ENCODE peak calls at places on chromosomes 1 and 21, in six cellular contexts. B, L, M, U, A and I are unnamed samples.
A peak's percentile ranks its signal among the peaks of the same experiment; 100 is the strongest.

GRCh38 chr1:200351826-200352549 is 57.8 kb downstream of the ZNF281 start:
- DNase-seq in A (peak; percentile 46), U (no peak), L (peak; percentile 39), B (no peak), M (no peak), I (no peak)

GRCh38 chr1:232422098-232422497 is 207.8 kb downstream of the SIPA1L2 start:
- DNase-seq in B (no peak), L (no peak), A (no peak), M (no peak), U (no peak), I (no peak)

GRCh38 chr1:27299385-27300252 is 22.3 kb upstream of the TMEM222 start:
- DNase-seq in M (peak; percentile 93), L (no peak), A (peak; percentile 86), B (no peak), U (peak; percentile 53), I (no peak)

GRCh38 chr1:146051452-146051852 is 29.9 kb upstream of the HJV start:
- DNase-seq in M (no peak), A (no peak), L (peak; percentile 15), B (no peak), U (no peak), I (peak; percentile 83)

GRCh38 chr21:15645830-15646229 is 84.0 kb upstream of the USP25 start:
- DNase-seq in U (no peak), L (no peak), M (no peak), B (no peak), A (no peak), I (no peak)

GRCh38 chr1:227281371-227281770 is 36.9 kb downstream of the CDC42BPA start:
- DNase-seq in M (no peak), B (no peak), U (no peak), A (no peak), L (no peak), I (no peak)

GRCh38 chr1:114342376-114342775 is 168.6 kb downstream of the TRIM33 start:
- DNase-seq in L (peak; percentile 47), M (no peak), U (no peak), B (no peak), A (no peak), I (no peak)

GRCh38 chr1:157042852-157043251 is 2.7 kb downstream of the ARHGEF11 start:
- DNase-seq in L (no peak), A (no peak), U (no peak), B (no peak), M (no peak), I (no peak)

GRCh38 chr1:9494936-9495758 is 44.1 kb upstream of the SLC25A33 start:
- DNase-seq in U (peak; percentile 44), L (peak; percentile 57), B (peak; percentile 48), M (peak; percentile 61), A (no peak), I (peak; percentile 79)

GRCh38 chr1:178241057-178241456 is 147.2 kb downstream of the RASAL2 start:
- DNase-seq in A (no peak), M (no peak), L (no peak), B (no peak), U (no peak), I (no peak)

GRCh38 chr1:230117694-230118093 is 50.7 kb downstream of the GALNT2 start:
- DNase-seq in L (no peak), U (no peak), B (no peak), A (no peak), M (no peak), I (no peak)

GRCh38 chr1:230120949-230121381 is 53.9 kb downstream of the GALNT2 start:
- DNase-seq in A (no peak), M (no peak), B (no peak), U (peak; percentile 74), L (no peak), I (no peak)

GRCh38 chr1:230121950-230122349 is 54.9 kb downstream of the GALNT2 start:
- DNase-seq in L (no peak), A (no peak), B (no peak), U (peak; percentile 70), M (no peak), I (no peak)

GRCh38 chr1:230120289-230120948 is 53.4 kb downstream of the GALNT2 start:
- DNase-seq in B (no peak), L (no peak), A (peak; percentile 86), U (no peak), M (no peak), I (no peak)

DNA sequence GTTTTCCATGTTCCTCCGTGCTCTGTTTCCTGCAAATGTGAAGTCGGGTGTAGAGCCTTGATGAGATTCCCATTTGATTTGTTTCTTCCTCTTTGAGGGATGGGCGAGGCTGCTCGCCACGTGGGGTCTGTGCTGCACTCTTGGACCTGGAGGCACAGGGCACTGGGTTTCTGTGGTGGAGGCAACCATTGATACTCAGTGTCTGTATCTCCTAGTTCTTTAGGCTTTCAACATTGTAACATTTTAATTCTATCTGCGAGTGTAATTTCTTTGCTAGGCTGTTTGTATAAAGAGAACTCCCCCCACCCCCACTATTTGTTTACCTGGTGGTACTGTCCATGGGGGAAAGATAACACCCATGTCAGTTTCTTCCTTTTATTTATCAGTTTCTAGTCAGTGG is 52.3 kb downstream of the GALNT2 start:
- DNase-seq in B (no peak), U (no peak), L (no peak), A (no peak), M (peak; percentile 34), I (no peak)
- H3K4me3 ChIP-seq in B (no peak overlapping the region), U (no peak overlapping the region), L (no peak overlapping the region), A (no peak overlapping the region), M (no peak overlapping the region), I (no peak overlapping the region)

GRCh38 chr1:234430691-234431090 is 48.3 kb downstream of the TARBP1 start:
- DNase-seq in B (no peak), A (no peak), M (no peak), U (no peak), L (no peak), I (no peak)

GRCh38 chr1:234431255-234431654 is 47.7 kb downstream of the TARBP1 start:
- DNase-seq in M (no peak), B (no peak), U (no peak), A (no peak), L (no peak), I (no peak)

GRCh38 chr1:234427950-234428646 is 50.9 kb downstream of the TARBP1 start:
- DNase-seq in A (no peak), M (no peak), B (no peak), L (no peak), U (no peak), I (no peak)

GRCh38 chr1:234433563-234434285 is 45.3 kb downstream of the TARBP1 start:
- DNase-seq in U (no peak), L (no peak), A (no peak), M (no peak), B (no peak), I (no peak)

GRCh38 chr1:234429434-234429806 is 49.6 kb downstream of the TARBP1 start:
- DNase-seq in L (no peak), M (no peak), B (no peak), A (no peak), U (no peak), I (no peak)
- H3K4me3 ChIP-seq in L (no peak overlapping the region), M (no peak overlapping the region), B (no peak overlapping the region), A (no peak overlapping the region), U (no peak overlapping the region), I (no peak overlapping the region)

GRCh38 chr1:46488343-46489168 is 1.1 kb upstream of the DMBX1 start:
- DNase-seq in M (no peak), B (no peak), A (no peak), U (no peak), L (no peak), I (no peak)
- H3K4me3 ChIP-seq in M (no peak overlapping the region), B (peak overlapping the region; percentile 39), A (no peak overlapping the region), U (no peak overlapping the region), L (no peak overlapping the region), I (no peak overlapping the region)

GRCh38 chr1:192954705-192955265 is 104.4 kb downstream of the UCHL5 start:
- DNase-seq in U (no peak), M (no peak), A (no peak), L (no peak), B (no peak), I (no peak)

GRCh38 chr1:192952646-192953045 is 106.5 kb downstream of the UCHL5 start:
- DNase-seq in M (no peak), U (no peak), L (no peak), B (no peak), A (no peak), I (no peak)

GRCh38 chr1:192949783-192950182 is 109.4 kb downstream of the UCHL5 start:
- DNase-seq in U (no peak), A (no peak), L (no peak), B (no peak), M (no peak), I (no peak)

GRCh38 chr1:192951961-192952460 is 107.1 kb downstream of the UCHL5 start:
- DNase-seq in L (no peak), U (no peak), M (no peak), A (no peak), B (no peak), I (peak; percentile 49)

DNA sequence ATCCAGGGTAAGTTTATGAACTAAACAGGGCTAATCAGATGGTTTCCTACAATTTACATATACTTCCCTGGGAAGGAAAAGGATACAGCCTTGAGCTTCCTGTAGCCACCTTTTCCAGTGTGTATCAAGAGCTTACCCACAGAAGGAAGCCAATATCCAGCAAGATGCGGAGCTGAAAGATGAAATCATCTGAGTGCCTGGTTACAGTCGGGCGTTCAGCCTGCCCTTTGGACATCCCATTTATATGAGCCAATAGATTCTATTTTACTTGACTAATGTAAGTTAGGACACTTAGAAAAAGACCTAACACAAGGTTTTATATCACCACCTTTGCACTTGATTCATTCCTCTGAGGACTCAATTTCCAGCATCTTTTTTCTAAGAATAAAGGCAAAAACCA is 108.2 kb downstream of the UCHL5 start:
- DNase-seq in M (no peak), U (no peak), A (no peak), L (no peak), B (no peak), I (no peak)
- H3K4me3 ChIP-seq in M (no peak overlapping the region), U (no peak overlapping the region), A (no peak overlapping the region), L (no peak overlapping the region), B (no peak overlapping the region), I (no peak overlapping the region)

GRCh38 chr1:207811920-207812720 is 60.3 kb downstream of the CD46 start:
- DNase-seq in M (peak; percentile 90), L (no peak), U (no peak), A (peak; percentile 86), B (no peak), I (no peak)
- H3K4me3 ChIP-seq in M (peak overlapping the region; percentile 2), L (no peak overlapping the region), U (no peak overlapping the region), A (peak overlapping the region; percentile 13), B (no peak overlapping the region), I (no peak overlapping the region)

GRCh38 chr21:28426545-28426944 is 566.1 kb downstream of the LTN1 start:
- DNase-seq in M (no peak), U (no peak), A (no peak), B (no peak), L (no peak), I (no peak)

GRCh38 chr21:28419811-28420210 is 572.9 kb downstream of the LTN1 start:
- DNase-seq in B (no peak), A (no peak), L (no peak), U (no peak), M (no peak), I (no peak)

GRCh38 chr21:28427356-28428022 is 565.2 kb downstream of the LTN1 start:
- DNase-seq in L (no peak), M (no peak), B (no peak), U (no peak), A (no peak), I (no peak)

GRCh38 chr21:28421716-28422480 is 570.8 kb downstream of the LTN1 start:
- DNase-seq in L (no peak), A (no peak), M (no peak), U (no peak), B (no peak), I (no peak)

GRCh38 chr21:28423521-28423920 is 569.2 kb downstream of the LTN1 start:
- DNase-seq in A (no peak), L (no peak), U (no peak), M (no peak), B (no peak), I (no peak)
- H3K4me3 ChIP-seq in A (no peak overlapping the region), L (no peak overlapping the region), U (no peak overlapping the region), M (no peak overlapping the region), B (no peak overlapping the region), I (no peak overlapping the region)

GRCh38 chr1:226111865-226112395 is 49.4 kb downstream of the H3-3A start:
- DNase-seq in L (no peak), U (no peak), A (no peak), B (no peak), M (no peak), I (no peak)
- H3K4me3 ChIP-seq in L (no peak overlapping the region), U (no peak overlapping the region), A (no peak overlapping the region), B (no peak overlapping the region), M (no peak overlapping the region), I (no peak overlapping the region)